ENCODE peak calls at places on chromosomes 4 and X, in five cellular contexts. Q, D, L, C and H are unnamed samples.
A peak's percentile ranks its signal among the peaks of the same experiment; 100 is the strongest.

GRCh38 chr4:160026720-160027119 is 923.8 kb downstream of the RAPGEF2 start:
- DNase-seq in Q (no peak), D (peak; percentile 88), L (no peak), C (no peak), H (no peak)

GRCh38 chrX:17842769-17843525 is 18.2 kb downstream of the RAI2 start:
- DNase-seq in Q (no peak), D (no peak), L (no peak), C (no peak), H (no peak)

GRCh38 chr4:20544645-20545044 is 155.6 kb upstream of the PACRGL start:
- DNase-seq in Q (no peak), D (peak; percentile 46), L (peak; percentile 16), C (peak; percentile 16), H (peak; percentile 17)

GRCh38 chr4:43353552-43353951 is 461.0 kb downstream of the GRXCR1 start:
- DNase-seq in Q (no peak), D (no peak), L (no peak), C (no peak), H (no peak)

GRCh38 chrX:12804655-12805054 is 13.4 kb downstream of the PRPS2 start:
- DNase-seq in Q (no peak), D (no peak), L (no peak), C (peak; percentile 1), H (no peak)

GRCh38 chr4:120568736-120569135 is 353.8 kb downstream of the PRDM5 start:
- DNase-seq in Q (no peak), D (no peak), L (no peak), C (no peak), H (no peak)

GRCh38 chr4:71445819-71446218 is 107.0 kb downstream of the SLC4A4 start:
- DNase-seq in Q (no peak), D (no peak), L (no peak), C (peak; percentile 5), H (no peak)

GRCh38 chr4:183180096-183180495 is 81.0 kb downstream of the WWC2 start:
- DNase-seq in Q (no peak), D (no peak), L (no peak), C (no peak), H (no peak)

GRCh38 chrX:11407331-11408110 is 114.3 kb downstream of the AMELX start:
- DNase-seq in Q (no peak), D (no peak), L (no peak), C (no peak), H (no peak)

GRCh38 chr4:121168446-121168845 is 4.3 kb upstream of the TNIP3 start:
- DNase-seq in Q (no peak), D (no peak), L (no peak), C (no peak), H (no peak)

GRCh38 chr4:145829629-145830395 is 108.8 kb downstream of the ZNF827 start:
- DNase-seq in Q (no peak), D (no peak), L (no peak), C (no peak), H (peak; percentile 36)

GRCh38 chr4:103118171-103118570 is 18.5 kb upstream of the BDH2 start:
- DNase-seq in Q (no peak), D (no peak), L (no peak), C (no peak), H (no peak)

GRCh38 chr4:7890635-7891393 is 48.8 kb downstream of the AFAP1 start:
- DNase-seq in Q (no peak), D (peak; percentile 82), L (no peak), C (no peak), H (no peak)

GRCh38 chr4:151238477-151238876 is 38.5 kb upstream of the PRSS48 start:
- DNase-seq in Q (no peak), D (peak; percentile 9), L (no peak), C (no peak), H (no peak)

GRCh38 chr4:4446434-4446833 is 59.5 kb downstream of the NSG1 start:
- DNase-seq in Q (no peak), D (no peak), L (no peak), C (no peak), H (no peak)

GRCh38 chrX:38220024-38220935 is at the start of gene SRPX:
- DNase-seq in Q (peak; percentile 15), D (peak; percentile 79), L (peak; percentile 69), C (peak; percentile 23), H (no peak)

GRCh38 chr4:99917575-99917974 is 23.3 kb upstream of the LAMTOR3 start:
- DNase-seq in Q (no peak), D (no peak), L (no peak), C (no peak), H (no peak)

GRCh38 chrX:110699109-110699508 is 96.5 kb downstream of the CHRDL1 start:
- DNase-seq in Q (no peak), D (peak; percentile 78), L (no peak), C (no peak), H (no peak)